ENCODE peak calls at places on chromosomes 4 and X, in nine cellular contexts. N is HFF-Myc; D is NCI-H2171 treated with DMSO at 0.1 percent for 48 hours; E is astrocyte of the spinal cord; K is activated CD8-positive, alpha-beta memory T cell treated with anti-CD3 and anti-CD28 coated beads for 4 hours; C is kidney; R is stimulated activated CD4-positive, alpha-beta T cell treated with anti-CD3 and anti-CD28 coated beads, Interleukin-15, amount 100 ng/mL, for 48 hours; G is activated T-cell treated with anti-CD3 and anti-CD28 coated beads, Interleukin-2, amount 50 U/mL, for 72 hours; X is EL. M is an unnamed sample.

GRCh38 chr4:26238426-26238781 is 82.4 kb upstream of the RBPJ start:
- DNase-seq in N (no peak), D (no peak), E (no peak), K (no peak), C (no peak), R (no peak), G (no peak), X (peak; percentile 12), M (no peak)

GRCh38 chrX:369563-370101 is 17.1 kb downstream of the PPP2R3B start:
- DNase-seq in N (no peak), D (no peak), E (no peak), K (no peak), C (peak; percentile 55), R (no peak), G (no peak), X (no peak), M (no peak)

GRCh38 chrX:124862304-124862703 is 457.4 kb upstream of the TEX13C start:
- DNase-seq in N (no peak), D (no peak), E (no peak), K (no peak), C (no peak), R (no peak), G (no peak), X (no peak), M (no peak)

GRCh38 chr4:55437356-55437796 is 41.6 kb downstream of the TMEM165 start:
- DNase-seq in N (no peak), D (no peak), E (peak; percentile 48), K (no peak), C (no peak), R (no peak), G (no peak), X (peak; percentile 62), M (no peak)

GRCh38 chr4:158729716-158730559 is 6.7 kb upstream of the PPID start:
- DNase-seq in N (no peak), D (peak; percentile 12), E (peak; percentile 73), K (peak; percentile 12), C (no peak), R (no peak), G (peak; percentile 55), X (peak; percentile 64), M (peak; percentile 58)

GRCh38 chrX:134688181-134688580 is 29.9 kb upstream of the PLAC1 start:
- DNase-seq in N (no peak), D (no peak), E (peak; percentile 7), K (no peak), C (no peak), R (no peak), G (no peak), X (no peak), M (no peak)

GRCh38 chrX:13605611-13606010 is 36.2 kb downstream of the EGFL6 start:
- DNase-seq in N (no peak), D (no peak), E (no peak), K (no peak), C (no peak), R (no peak), G (no peak), X (no peak), M (no peak)

GRCh38 chrX:989959-990510 is 222.4 kb downstream of the CRLF2 start:
- DNase-seq in N (peak; percentile 91), D (peak; percentile 84), E (peak; percentile 78), K (no peak), C (peak; percentile 93), R (peak; percentile 12), G (peak; percentile 19), X (peak; percentile 99), M (peak; percentile 27)

GRCh38 chr4:42048394-42048793 is 58.1 kb downstream of the SLC30A9 start:
- DNase-seq in N (peak; percentile 1), D (no peak), E (peak; percentile 78), K (no peak), C (no peak), R (no peak), G (no peak), X (peak; percentile 76), M (no peak)

GRCh38 chr4:18756661-18757060 is 735.1 kb upstream of the LCORL start:
- DNase-seq in N (no peak), D (no peak), E (no peak), K (no peak), C (no peak), R (no peak), G (no peak), X (peak; percentile 61), M (no peak)

GRCh38 chr4:26133840-26134239 is 187.0 kb upstream of the RBPJ start:
- DNase-seq in N (no peak), D (no peak), E (no peak), K (no peak), C (no peak), R (no peak), G (no peak), X (no peak), M (no peak)

GRCh38 chr4:37946503-37947179 is 13.6 kb upstream of the PTTG2 start:
- DNase-seq in N (no peak), D (no peak), E (no peak), K (no peak), C (no peak), R (no peak), G (no peak), X (no peak), M (no peak)

GRCh38 chr4:37757705-37758104 is 68.8 kb upstream of the PGM2 start:
- DNase-seq in N (no peak), D (no peak), E (no peak), K (no peak), C (no peak), R (no peak), G (no peak), X (no peak), M (no peak)

GRCh38 chrX:151982217-151982616 is 7.7 kb upstream of the GABRE start:
- DNase-seq in N (peak; percentile 12), D (no peak), E (peak; percentile 82), K (no peak), C (no peak), R (no peak), G (no peak), X (peak; percentile 74), M (no peak)